ENCODE peak calls at places on chromosomes 2 and 18, in eight cellular contexts. T, K, R, Z, D, X, W and I are unnamed samples.

GRCh38 chr18:75124967-75125358 is 84.0 kb downstream of the PTGR3 start:
- DNase-seq in T (no peak), K (no peak), R (no peak), Z (no peak), D (no peak), X (no peak), W (no peak), I (no peak)

GRCh38 chr2:180413331-180413730 is 406.2 kb upstream of the CWC22 start:
- DNase-seq in T (no peak), K (no peak), R (no peak), Z (no peak), D (no peak), X (no peak), W (no peak), I (no peak)

GRCh38 chr2:225399509-225399908 is at the start of gene NYAP2:
- DNase-seq in T (no peak), K (no peak), R (no peak), Z (no peak), D (no peak), X (no peak), W (no peak), I (no peak)

GRCh38 chr2:39416172-39416571 is 20.9 kb downstream of the MAP4K3 start:
- DNase-seq in T (no peak), K (no peak), R (no peak), Z (no peak), D (peak), X (no peak), W (no peak), I (peak)

GRCh38 chr2:69779258-69779989 is 37.5 kb downstream of the ANXA4 start:
- DNase-seq in T (peak), K (peak), R (no peak), Z (peak), D (no peak), X (no peak), W (no peak), I (no peak)

GRCh38 chr2:19753314-19753713 is 148.5 kb downstream of the TTC32 start:
- DNase-seq in T (no peak), K (peak), R (no peak), Z (no peak), D (peak), X (no peak), W (no peak), I (no peak)

GRCh38 chr18:35076126-35076525 is 34.9 kb downstream of the MAPRE2 start:
- DNase-seq in T (no peak), K (no peak), R (no peak), Z (no peak), D (no peak), X (no peak), W (no peak), I (no peak)

GRCh38 chr18:31120594-31120993 is 18.4 kb upstream of the DSC2 start:
- DNase-seq in T (no peak), K (no peak), R (no peak), Z (no peak), D (no peak), X (no peak), W (no peak), I (no peak)

GRCh38 chr2:33018271-33018670 is 71.5 kb downstream of the LTBP1 start:
- DNase-seq in T (no peak), K (no peak), R (no peak), Z (no peak), D (peak), X (no peak), W (no peak), I (peak)

GRCh38 chr2:153543639-153544071 is 65.1 kb upstream of the RPRM start:
- DNase-seq in T (no peak), K (no peak), R (no peak), Z (no peak), D (no peak), X (no peak), W (no peak), I (no peak)

GRCh38 chr2:32357545-32358482 is 991 bp downstream of the BIRC6 start:
- DNase-seq in T (peak), K (peak), R (no peak), Z (peak), D (peak), X (peak), W (peak), I (peak)

GRCh38 chr18:59219672-59220163 is at the start of gene GRP:
- DNase-seq in T (no peak), K (no peak), R (no peak), Z (no peak), D (no peak), X (no peak), W (no peak), I (no peak)

GRCh38 chr18:74197705-74198341 is 49.5 kb downstream of the TIMM21 start:
- DNase-seq in T (no peak), K (no peak), R (no peak), Z (no peak), D (no peak), X (no peak), W (no peak), I (no peak)

GRCh38 chr18:39602112-39602511 is 2036.5 kb upstream of the CELF4 start:
- DNase-seq in T (no peak), K (no peak), R (no peak), Z (no peak), D (no peak), X (no peak), W (no peak), I (no peak)

GRCh38 chr2:223970343-223971128 is 13.3 kb downstream of the MRPL44 start:
- DNase-seq in T (peak), K (peak), R (peak), Z (peak), D (peak), X (no peak), W (peak), I (peak)

GRCh38 chr2:149070681-149071355 is 32.3 kb downstream of the LYPD6B start:
- DNase-seq in T (no peak), K (no peak), R (no peak), Z (no peak), D (no peak), X (no peak), W (no peak), I (no peak)

GRCh38 chr2:187573722-187574121 is 19.5 kb upstream of the TFPI start:
- DNase-seq in T (no peak), K (no peak), R (no peak), Z (no peak), D (no peak), X (no peak), W (no peak), I (no peak)

GRCh38 chr2:268323-268722 is 3.6 kb downstream of the ACP1 start:
- DNase-seq in T (no peak), K (no peak), R (no peak), Z (no peak), D (no peak), X (no peak), W (no peak), I (no peak)

GRCh38 chr2:166373951-166374350 is 1.8 kb downstream of the SCN9A start:
- DNase-seq in T (no peak), K (peak), R (no peak), Z (peak), D (no peak), X (no peak), W (no peak), I (peak)

GRCh38 chr2:223674998-223675609 is 72.9 kb upstream of the SCG2 start:
- DNase-seq in T (peak), K (peak), R (no peak), Z (peak), D (peak), X (no peak), W (no peak), I (peak)

GRCh38 chr2:129181433-129181832 is 798.0 kb upstream of the RAB6C start:
- DNase-seq in T (no peak), K (no peak), R (no peak), Z (no peak), D (no peak), X (no peak), W (no peak), I (no peak)

GRCh38 chr2:19607931-19608762 is 249.7 kb upstream of the OSR1 start:
- DNase-seq in T (no peak), K (peak), R (no peak), Z (peak), D (peak), X (no peak), W (no peak), I (peak)

GRCh38 chr2:100180503-100180902 is 38.1 kb upstream of the AFF3 start:
- DNase-seq in T (no peak), K (no peak), R (no peak), Z (no peak), D (no peak), X (no peak), W (no peak), I (no peak)

GRCh38 chr2:100184055-100184737 is 41.8 kb upstream of the AFF3 start:
- DNase-seq in T (no peak), K (no peak), R (no peak), Z (no peak), D (peak), X (no peak), W (no peak), I (no peak)

GRCh38 chr2:100185516-100185915 is 43.1 kb upstream of the AFF3 start:
- DNase-seq in T (no peak), K (no peak), R (no peak), Z (no peak), D (no peak), X (no peak), W (no peak), I (no peak)

GRCh38 chr2:100185105-100185504 is 42.7 kb upstream of the AFF3 start:
- DNase-seq in T (no peak), K (no peak), R (no peak), Z (no peak), D (no peak), X (no peak), W (no peak), I (no peak)

DNA sequence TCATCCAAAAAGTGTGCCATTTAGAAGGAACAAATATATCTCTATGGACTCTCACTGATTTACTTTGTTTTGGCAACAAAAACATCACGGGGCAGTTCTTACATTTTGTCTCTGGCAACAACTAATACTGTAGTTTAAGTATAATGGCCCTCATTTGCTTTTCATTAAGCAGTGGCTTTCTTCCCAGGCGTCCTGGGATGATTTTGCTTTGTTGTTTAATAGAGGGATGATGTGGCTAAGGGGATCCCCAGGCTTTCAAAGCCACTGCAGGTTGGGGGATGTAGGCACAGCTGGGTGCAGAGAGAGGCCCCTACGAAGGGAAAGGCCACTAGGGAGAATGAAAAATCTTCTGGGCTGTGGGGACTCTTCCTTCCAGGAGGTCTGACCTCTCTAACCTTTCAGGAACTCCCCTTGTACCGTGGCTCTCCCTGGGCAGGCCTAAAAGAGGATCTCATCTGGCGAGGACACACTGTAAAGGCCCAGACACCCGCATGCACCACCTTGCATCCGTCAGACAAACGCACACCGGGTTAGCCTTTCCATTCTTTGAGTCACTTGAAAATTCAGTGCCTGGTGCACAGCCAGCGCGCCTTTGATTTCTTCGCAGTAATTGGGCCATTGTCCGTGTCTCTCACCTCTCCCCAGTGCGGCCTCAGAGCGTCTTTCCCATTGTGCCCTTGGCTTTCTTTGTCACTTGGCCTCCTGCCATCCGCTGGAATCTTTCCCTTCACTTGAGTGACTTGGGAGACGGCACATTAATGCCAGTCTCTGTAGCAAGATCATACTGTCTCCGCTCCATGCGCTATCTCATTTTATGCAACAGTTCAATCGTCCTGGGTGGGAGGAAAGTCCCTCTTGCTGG is 40.3 kb upstream of the AFF3 start:
- DNase-seq in T (no peak), K (no peak), R (no peak), Z (no peak), D (peak), X (peak), W (no peak), I (peak)
- H3K4me3 ChIP-seq in T (no peak), K (no peak), R (no peak), Z (no peak), D (no peak), X (no peak), W (no peak), I (no peak)

GRCh38 chr2:162258169-162258568 is 14.9 kb upstream of the FAP start:
- DNase-seq in T (no peak), K (peak), R (no peak), Z (no peak), D (no peak), X (no peak), W (no peak), I (peak)

GRCh38 chr2:162257416-162257815 is 14.2 kb upstream of the FAP start:
- DNase-seq in T (no peak), K (peak), R (no peak), Z (no peak), D (peak), X (no peak), W (no peak), I (peak)

GRCh38 chr2:162258686-162259085 is 15.4 kb upstream of the FAP start:
- DNase-seq in T (no peak), K (peak), R (no peak), Z (no peak), D (peak), X (no peak), W (no peak), I (peak)

GRCh38 chr2:162265666-162266467 is 22.6 kb upstream of the FAP start:
- DNase-seq in T (no peak), K (peak), R (no peak), Z (no peak), D (no peak), X (no peak), W (no peak), I (no peak)

DNA sequence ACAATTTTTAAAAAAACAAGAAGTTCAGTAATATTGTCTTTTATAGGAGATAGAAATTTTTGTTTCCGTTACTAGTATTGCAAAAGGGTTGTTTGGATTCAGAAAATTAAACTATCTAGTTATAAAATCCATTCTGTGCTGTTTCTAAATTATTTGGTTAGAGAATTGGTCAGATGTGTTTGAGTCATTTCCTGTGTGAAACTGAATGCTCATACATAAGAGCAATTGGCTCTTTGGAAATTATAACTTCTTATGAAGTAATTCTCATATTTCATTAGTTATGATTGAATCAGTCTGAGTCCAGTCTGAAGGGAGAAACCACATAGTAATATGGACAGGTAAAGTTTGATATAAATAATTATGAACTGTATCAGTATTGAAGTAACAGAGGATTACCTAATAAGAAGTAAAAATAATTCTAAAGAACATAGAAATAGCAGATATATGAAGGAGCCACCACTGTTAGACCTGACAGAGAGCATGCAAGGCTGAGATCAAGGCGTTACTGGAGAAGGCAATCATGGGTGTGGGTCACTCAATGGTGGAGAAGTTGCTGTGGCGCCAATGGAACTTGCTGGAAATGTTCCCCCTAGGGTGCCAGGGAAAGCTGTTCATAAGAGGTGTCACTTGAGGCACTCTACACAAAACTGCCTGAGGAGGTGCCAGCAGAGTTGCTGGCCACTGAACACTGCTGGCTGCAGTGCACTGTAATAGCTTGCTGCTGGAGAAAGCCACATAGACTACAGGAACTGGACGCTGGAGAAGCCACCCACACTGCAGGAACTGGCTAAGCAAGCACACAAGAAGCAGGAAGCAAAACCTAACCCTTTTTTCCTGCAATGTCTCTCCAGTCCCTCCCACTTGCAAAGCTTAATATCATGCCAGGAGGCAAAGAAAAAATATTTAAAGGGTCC is 18.0 kb upstream of the FAP start:
- DNase-seq in T (no peak), K (peak), R (no peak), Z (no peak), D (peak), X (peak), W (no peak), I (peak)
- H3K4me3 ChIP-seq in T (no peak), K (no peak), R (no peak), Z (no peak), D (peak), X (no peak), W (no peak), I (no peak)

DNA sequence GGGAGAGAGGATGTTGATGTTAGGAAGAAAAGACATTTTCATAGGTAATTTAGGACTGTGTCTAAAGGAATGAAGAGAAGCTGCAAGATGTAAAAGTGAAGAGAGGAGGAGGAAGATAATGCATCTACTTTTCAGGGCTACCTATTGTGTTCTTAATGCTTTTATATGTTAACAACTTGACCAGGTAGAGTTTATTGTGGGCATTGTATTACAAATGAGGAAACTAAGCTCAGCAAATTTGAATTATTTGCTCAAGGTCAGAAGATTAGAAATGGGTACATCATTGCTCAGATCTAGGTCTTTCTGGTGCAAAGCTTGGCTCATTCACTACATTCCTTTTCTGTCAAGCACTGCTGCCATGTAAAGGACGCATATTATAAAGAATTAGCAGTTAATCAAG is 441.7 kb downstream of the THSD7B start:
- DNase-seq in T (no peak), K (no peak), R (no peak), Z (no peak), D (no peak), X (no peak), W (no peak), I (no peak)
- H3K4me3 ChIP-seq in T (no peak), K (no peak), R (no peak), Z (no peak), D (no peak), X (no peak), W (no peak), I (no peak)

DNA sequence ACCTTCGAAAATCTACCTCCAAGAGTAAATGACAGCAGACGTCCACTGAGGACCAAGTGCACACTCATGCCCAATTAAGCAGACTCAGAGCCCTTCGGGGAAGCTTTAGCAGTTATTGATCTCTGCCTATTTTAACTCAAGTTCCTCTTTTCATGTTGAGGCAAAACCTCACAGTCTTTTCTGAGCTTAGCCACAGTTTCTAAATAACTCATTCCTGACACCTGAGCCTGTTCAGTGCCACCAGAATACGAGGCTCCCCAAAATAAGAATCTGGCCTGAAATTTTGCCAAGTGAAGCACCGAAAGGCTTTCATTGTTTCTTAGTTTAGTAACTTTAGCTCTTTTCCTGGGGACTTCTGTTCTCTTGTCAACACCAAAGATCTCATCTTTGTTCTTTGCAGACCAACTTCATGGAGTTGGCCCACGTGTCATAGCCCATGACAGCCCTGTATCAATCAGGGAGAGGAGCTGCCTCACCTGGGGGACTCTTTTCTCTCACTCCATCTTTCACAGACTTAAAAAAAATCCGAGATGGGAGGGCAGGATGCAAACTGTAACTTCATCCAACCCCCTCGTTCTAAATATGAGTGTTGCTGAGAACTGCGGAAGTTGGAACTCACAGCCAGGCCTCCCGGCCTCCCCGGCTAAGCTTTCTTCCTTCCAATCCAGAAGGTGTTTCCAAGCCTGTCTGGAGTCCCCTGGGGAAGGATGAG is 22.2 kb downstream of the INPP5D start:
- DNase-seq in T (no peak), K (no peak), R (no peak), Z (no peak), D (no peak), X (no peak), W (no peak), I (no peak)
- H3K4me3 ChIP-seq in T (no peak), K (no peak), R (peak), Z (no peak), D (no peak), X (no peak), W (no peak), I (no peak)

GRCh38 chr2:136823291-136823690 is 57.9 kb downstream of the THSD7B start:
- DNase-seq in T (no peak), K (no peak), R (no peak), Z (no peak), D (no peak), X (no peak), W (no peak), I (no peak)

GRCh38 chr2:136818839-136819238 is 53.5 kb downstream of the THSD7B start:
- DNase-seq in T (no peak), K (no peak), R (no peak), Z (no peak), D (no peak), X (no peak), W (no peak), I (no peak)
- H3K4me3 ChIP-seq in T (no peak), K (no peak), R (no peak), Z (no peak), D (no peak), X (no peak), W (no peak), I (no peak)

GRCh38 chr18:49486959-49487710 is at the start of gene C18orf32:
- DNase-seq in T (peak), K (peak), R (peak), Z (peak), D (peak), X (peak), W (peak), I (peak)

GRCh38 chr18:49486617-49486958 is 446 bp downstream of the C18orf32 start:
- DNase-seq in T (no peak), K (no peak), R (no peak), Z (no peak), D (no peak), X (no peak), W (no peak), I (no peak)

GRCh38 chr18:49490246-49490762 is 3.3 kb upstream of the C18orf32 start:
- DNase-seq in T (no peak), K (peak), R (no peak), Z (no peak), D (no peak), X (no peak), W (no peak), I (no peak)

GRCh38 chr18:49491534-49491856 is 4.5 kb upstream of the C18orf32 start:
- DNase-seq in T (no peak), K (no peak), R (no peak), Z (no peak), D (no peak), X (no peak), W (no peak), I (no peak)

GRCh38 chr18:49487711-49488310 is 777 bp upstream of the C18orf32 start:
- DNase-seq in T (no peak), K (peak), R (no peak), Z (no peak), D (no peak), X (no peak), W (no peak), I (peak)
- H3K4me3 ChIP-seq in T (peak), K (no peak), R (peak), Z (peak), D (peak), X (peak), W (peak), I (peak)

GRCh38 chr2:138504092-138504491 is 2.5 kb downstream of the SPOPL start:
- DNase-seq in T (no peak), K (no peak), R (no peak), Z (no peak), D (no peak), X (no peak), W (no peak), I (no peak)
- H3K4me3 ChIP-seq in T (no peak), K (no peak), R (no peak), Z (no peak), D (no peak), X (no peak), W (no peak), I (no peak)